ENCODE peak calls at places on chromosomes 4 and X, in four cellular contexts. C is aorta, P is AML-193, F is islet precursor cell. K is an unnamed sample.

GRCh38 chr4:141705747-141706377 is 69.5 kb downstream of the IL15 start:
- DNase-seq in C (no peak), P (no peak), F (no peak), K (no peak)

GRCh38 chrX:821311-822178 is 191.0 kb downstream of the SHOX start:
- DNase-seq in C (no peak), P (no peak), F (no peak), K (no peak)

GRCh38 chr4:76426272-76426671 is 5.3 kb upstream of the CCDC158 start:
- DNase-seq in C (no peak), P (no peak), F (no peak), K (no peak)

GRCh38 chr4:21780158-21780557 is 168.4 kb downstream of the KCNIP4 start:
- DNase-seq in C (no peak), P (no peak), F (no peak), K (no peak)

GRCh38 chrX:31139966-31140365 is 68.1 kb upstream of the FTHL17 start:
- DNase-seq in C (no peak), P (no peak), F (no peak), K (no peak)

GRCh38 chrX:22202251-22202650 is 70.5 kb upstream of the CBLL2 start:
- DNase-seq in C (no peak), P (no peak), F (no peak), K (no peak)

GRCh38 chr4:147096667-147097604 is 151.3 kb upstream of the TTC29 start:
- DNase-seq in C (no peak), P (peak), F (no peak), K (peak)

GRCh38 chr4:48295116-48295515 is 25.5 kb upstream of the TEC start:
- DNase-seq in C (no peak), P (no peak), F (no peak), K (no peak)

GRCh38 chr4:89482248-89482647 is 174.6 kb upstream of the GPRIN3 start:
- DNase-seq in C (no peak), P (peak), F (peak), K (peak)

GRCh38 chrX:23784487-23785301 is 1.7 kb downstream of the SAT1 start:
- DNase-seq in C (no peak), P (peak), F (no peak), K (no peak)

GRCh38 chr4:42280327-42281095 is 116.8 kb upstream of the SHISA3 start:
- DNase-seq in C (no peak), P (peak), F (no peak), K (no peak)

GRCh38 chr4:74546020-74546419 is 101.1 kb downstream of the AREG start:
- DNase-seq in C (no peak), P (no peak), F (no peak), K (no peak)

GRCh38 chr4:10082459-10083272 is 33.9 kb downstream of the WDR1 start:
- DNase-seq in C (peak), P (no peak), F (no peak), K (no peak)

GRCh38 chr4:7987148-7987989 is 47.7 kb upstream of the AFAP1 start:
- DNase-seq in C (peak), P (peak), F (peak), K (peak)

GRCh38 chr4:5051210-5051691 is at the start of gene STK32B:
- DNase-seq in C (peak), P (peak), F (peak), K (peak)

GRCh38 chrX:104750146-104750699 is 184.2 kb downstream of the IL1RAPL2 start:
- DNase-seq in C (no peak), P (no peak), F (no peak), K (no peak)

GRCh38 chrX:154546354-154547244 is at the start of gene G6PD:
- DNase-seq in C (no peak), P (peak), F (no peak), K (peak)

GRCh38 chr4:78510681-78511080 is 40.9 kb upstream of the ANXA3 start:
- DNase-seq in C (no peak), P (no peak), F (no peak), K (no peak)

GRCh38 chr4:112517067-112517588 is 1.1 kb upstream of the NEUROG2 start:
- DNase-seq in C (no peak), P (no peak), F (peak), K (peak)

GRCh38 chrX:9522756-9523155 is 57.9 kb downstream of the TBL1X start:
- DNase-seq in C (no peak), P (no peak), F (no peak), K (no peak)

GRCh38 chr4:92381640-92382039 is 77.9 kb downstream of the GRID2 start:
- DNase-seq in C (no peak), P (no peak), F (no peak), K (no peak)

GRCh38 chr4:163895369-163896005 is 401.0 kb downstream of the TMA16 start:
- DNase-seq in C (no peak), P (no peak), F (no peak), K (peak)

GRCh38 chrX:24561121-24561520 is 86.0 kb downstream of the PCYT1B start:
- DNase-seq in C (no peak), P (peak), F (no peak), K (no peak)

GRCh38 chr4:55078987-55079386 is 46.4 kb downstream of the KDR start:
- DNase-seq in C (peak), P (no peak), F (no peak), K (no peak)

GRCh38 chrX:145823132-145823531 is 5.5 kb downstream of the SLITRK2 start:
- DNase-seq in C (no peak), P (no peak), F (no peak), K (no peak)

GRCh38 chr4:8142556-8142955 is 16.1 kb downstream of the ABLIM2 start:
- DNase-seq in C (no peak), P (no peak), F (no peak), K (no peak)

GRCh38 chrX:106698693-106699092 is 27.8 kb upstream of the RNF128 start:
- DNase-seq in C (no peak), P (no peak), F (no peak), K (no peak)

GRCh38 chrX:32749075-32749474 is 462.3 kb downstream of the DMD start:
- DNase-seq in C (no peak), P (no peak), F (no peak), K (no peak)

GRCh38 chr4:142274137-142274536 is 572.0 kb downstream of the INPP4B start:
- DNase-seq in C (no peak), P (no peak), F (no peak), K (no peak)

GRCh38 chr4:25081866-25082471 is 51.2 kb upstream of the LGI2 start:
- DNase-seq in C (no peak), P (no peak), F (peak), K (no peak)

GRCh38 chr4:31422006-31422405 is 701.8 kb downstream of the PCDH7 start:
- DNase-seq in C (no peak), P (no peak), F (no peak), K (no peak)

GRCh38 chrX:136209016-136209738 is 42.0 kb downstream of the MAP7D3 start:
- DNase-seq in C (peak), P (no peak), F (peak), K (peak)

GRCh38 chrX:112901821-112902732 is 61.4 kb upstream of the AMOT start:
- DNase-seq in C (no peak), P (no peak), F (no peak), K (peak)

GRCh38 chr4:2944882-2945526 is 18.2 kb downstream of the NOP14 start:
- DNase-seq in C (no peak), P (no peak), F (no peak), K (no peak)

GRCh38 chr4:79049840-79050520 is 110.7 kb upstream of the PAQR3 start:
- DNase-seq in C (no peak), P (no peak), F (no peak), K (peak)

GRCh38 chr4:15756361-15756861 is 21.7 kb upstream of the CD38 start:
- DNase-seq in C (no peak), P (peak), F (no peak), K (no peak)

K was measured in retina.